ENCODE peak calls at places on chromosomes 13 and 19, in nine cellular contexts. P is heart left ventricle, K is Calu3, I is left ventricle myocardium inferior, H is BJ, J is natural killer cell, U is fibroblast of pulmonary artery, C is right lobe of liver, X is neural progenitor cell. F is an unnamed sample.

GRCh38 chr19:35265126-35265995 is 3.4 kb upstream of the USF2 start:
- DNase-seq in P (peak; percentile 20), K (no peak), I (no peak), H (no peak), J (no peak), U (no peak), C (peak; percentile 43), X (no peak), F (peak; percentile 68)

GRCh38 chr13:113746671-113747070 is 12.4 kb upstream of the TMEM255B start:
- DNase-seq in P (no peak), K (no peak), I (no peak), H (no peak), J (no peak), U (no peak), C (no peak), X (no peak), F (no peak)

GRCh38 chr13:105058517-105058916 is 1476.9 kb downstream of the EFNB2 start:
- DNase-seq in P (no peak), K (no peak), I (no peak), H (no peak), J (no peak), U (no peak), C (no peak), X (no peak), F (no peak)

GRCh38 chr19:6219147-6219525 is 60.6 kb downstream of the MLLT1 start:
- DNase-seq in P (no peak), K (no peak), I (no peak), H (no peak), J (no peak), U (no peak), C (no peak), X (no peak), F (no peak)

GRCh38 chr19:15223649-15224371 is 8.4 kb downstream of the EPHX3 start:
- DNase-seq in P (no peak), K (no peak), I (no peak), H (no peak), J (no peak), U (peak; percentile 15), C (no peak), X (peak; percentile 56), F (no peak)

GRCh38 chr13:98890186-98890585 is 87.7 kb downstream of the DOCK9 start:
- DNase-seq in P (no peak), K (no peak), I (no peak), H (peak; percentile 55), J (no peak), U (peak; percentile 72), C (no peak), X (no peak), F (no peak)

GRCh38 chr13:111552891-111553637 is 232.6 kb downstream of the TEX29 start:
- DNase-seq in P (no peak), K (no peak), I (no peak), H (no peak), J (no peak), U (no peak), C (peak; percentile 68), X (no peak), F (no peak)

GRCh38 chr13:30313307-30313706 is 6.0 kb upstream of the KATNAL1 start:
- DNase-seq in P (no peak), K (no peak), I (no peak), H (no peak), J (no peak), U (no peak), C (no peak), X (no peak), F (no peak)

GRCh38 chr13:46179576-46180368 is 2.2 kb downstream of the LCP1 start:
- DNase-seq in P (peak; percentile 55), K (no peak), I (peak; percentile 59), H (no peak), J (peak; percentile 60), U (no peak), C (no peak), X (no peak), F (no peak)

GRCh38 chr13:99500839-99501134 is 485 bp upstream of the TM9SF2 start:
- DNase-seq in P (no peak), K (no peak), I (no peak), H (no peak), J (no peak), U (no peak), C (no peak), X (no peak), F (no peak)

GRCh38 chr13:96172066-96172465 is 82.2 kb downstream of the HS6ST3 start:
- DNase-seq in P (no peak), K (no peak), I (no peak), H (no peak), J (no peak), U (peak; percentile 1), C (no peak), X (no peak), F (no peak)

GRCh38 chr19:13366529-13367143 is 139.6 kb downstream of the CACNA1A start:
- DNase-seq in P (no peak), K (peak; percentile 24), I (no peak), H (no peak), J (no peak), U (peak; percentile 54), C (no peak), X (peak; percentile 51), F (no peak)
- TF ChIP-seq CTCF in P (peak; percentile 17), K (peak; percentile 17), I (peak; percentile 30), H (peak; percentile 52), J (no peak), U (peak; percentile 60), C (no peak), X (peak; percentile 70), F (peak; percentile 32)

DNA sequence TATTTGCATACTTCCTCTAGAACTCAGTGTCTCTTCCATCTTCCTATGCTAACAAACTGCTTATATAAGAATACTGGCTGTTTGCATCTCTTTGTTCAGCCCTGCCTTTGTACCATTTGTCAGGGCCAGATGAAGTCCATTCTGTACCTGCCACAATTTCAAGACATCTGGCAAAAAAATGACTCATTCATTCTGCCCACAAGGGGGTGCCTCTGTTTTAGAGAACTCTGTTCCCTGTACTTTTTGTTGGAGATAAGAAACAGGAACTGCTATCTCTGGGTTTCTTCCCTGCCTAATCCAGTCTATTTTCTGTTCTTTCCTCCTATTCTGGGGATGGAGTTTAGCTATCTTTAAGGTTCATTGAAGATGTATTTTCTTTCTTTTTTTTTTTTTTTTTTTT is 23.0 kb downstream of the ZNF568 start:
- DNase-seq in P (no peak), K (no peak), I (no peak), H (no peak), J (no peak), U (no peak), C (no peak), X (no peak), F (no peak)
- TF ChIP-seq CTCF in P (no peak), K (no peak), I (peak; percentile 17), H (no peak), J (no peak), U (no peak), C (no peak), X (no peak), F (no peak)

GRCh38 chr19:12139309-12139708 is 841 bp downstream of the ZNF20 start:
- DNase-seq in P (no peak), K (no peak), I (no peak), H (no peak), J (no peak), U (no peak), C (no peak), X (peak; percentile 20), F (no peak)

GRCh38 chr19:12139885-12140544 is at the start of gene ZNF20:
- DNase-seq in P (peak; percentile 96), K (peak; percentile 95), I (peak; percentile 96), H (peak; percentile 66), J (peak; percentile 92), U (peak; percentile 93), C (peak; percentile 97), X (peak; percentile 99), F (peak; percentile 98)

GRCh38 chr19:12141405-12141736 is 1.2 kb upstream of the ZNF20 start:
- DNase-seq in P (no peak), K (no peak), I (no peak), H (no peak), J (no peak), U (no peak), C (no peak), X (no peak), F (no peak)

GRCh38 chr19:12137541-12137940 is 2.6 kb downstream of the ZNF20 start:
- DNase-seq in P (no peak), K (no peak), I (no peak), H (no peak), J (no peak), U (no peak), C (no peak), X (no peak), F (no peak)

GRCh38 chr19:12140545-12141404 is 625 bp upstream of the ZNF20 start:
- DNase-seq in P (peak; percentile 90), K (peak; percentile 86), I (peak; percentile 88), H (peak; percentile 25), J (peak; percentile 77), U (peak; percentile 88), C (peak; percentile 90), X (peak; percentile 87), F (peak; percentile 92)
- TF ChIP-seq CTCF in P (peak; percentile 94), K (peak; percentile 73), I (peak; percentile 97), H (peak; percentile 93), J (peak; percentile 95), U (peak; percentile 88), C (peak; percentile 95), X (peak; percentile 92), F (peak; percentile 86)

GRCh38 chr13:40564342-40564997 is 102.0 kb downstream of the FOXO1 start:
- DNase-seq in P (no peak), K (no peak), I (no peak), H (no peak), J (no peak), U (peak; percentile 34), C (no peak), X (no peak), F (no peak)
- TF ChIP-seq CTCF in P (no peak), K (no peak), I (peak; percentile 33), H (no peak), J (no peak), U (peak; percentile 28), C (peak; percentile 20), X (no peak), F (no peak)

GRCh38 chr19:2543463-2544442 is 67.8 kb downstream of the GADD45B start:
- DNase-seq in P (peak; percentile 91), K (peak; percentile 88), I (peak; percentile 94), H (peak; percentile 91), J (peak; percentile 64), U (peak; percentile 99), C (peak; percentile 85), X (peak; percentile 97), F (peak; percentile 97)
- TF ChIP-seq CTCF in P (peak; percentile 35), K (no peak), I (peak; percentile 43), H (peak; percentile 52), J (no peak), U (peak; percentile 36), C (peak; percentile 15), X (no peak), F (peak; percentile 49)

F was measured in osteocyte.